ENCODE peak calls at places on chromosomes 11 and 22, in ten cellular contexts. M is body of pancreas, V is heart right ventricle, N is upper lobe of right lung, E is GM12865, K is thoracic aorta, I is pancreas, S is adrenal gland, D is left ventricle myocardium inferior, C is astrocyte of the spinal cord. F is an unnamed sample.

GRCh38 chr11:60927600-60927999 is 3.3 kb downstream of the TMEM132A start:
- DNase-seq in S (no peak), D (no peak), C (no peak), I (no peak), K (no peak), N (peak; percentile 59), V (no peak), M (no peak), E (no peak), F (no peak)

GRCh38 chr11:28759311-28759710 is 651.1 kb downstream of the METTL15 start:
- DNase-seq in V (no peak), K (no peak), D (no peak), M (peak; percentile 15), I (no peak), N (no peak), C (peak; percentile 31), S (no peak), E (no peak), F (no peak)

GRCh38 chr11:44606472-44606871 is 41.0 kb downstream of the CD82 start:
- DNase-seq in N (no peak), S (no peak), E (no peak), K (no peak), V (no peak), C (no peak), M (no peak), D (no peak), I (no peak), F (no peak)

GRCh38 chr11:48142886-48143285 is 73.7 kb upstream of the OR4B1 start:
- DNase-seq in K (no peak), M (no peak), V (no peak), C (no peak), N (no peak), I (no peak), S (no peak), D (no peak), E (no peak), F (no peak)

GRCh38 chr11:118275184-118275583 is 11.1 kb upstream of the MPZL2 start:
- DNase-seq in D (no peak), K (no peak), S (no peak), I (no peak), C (no peak), E (no peak), M (no peak), V (no peak), N (no peak), F (no peak)

GRCh38 chr11:120824242-120824641 is 199.7 kb upstream of the TBCEL start:
- DNase-seq in I (no peak), N (no peak), S (no peak), D (no peak), E (no peak), M (no peak), K (no peak), V (no peak), C (no peak), F (no peak)

GRCh38 chr22:20558534-20558933 is 51.1 kb downstream of the MED15 start:
- DNase-seq in D (no peak), V (no peak), I (no peak), N (no peak), K (no peak), C (no peak), S (no peak), E (no peak), M (no peak), F (no peak)

GRCh38 chr11:36868380-36868779 is 270.3 kb upstream of the RAG2 start:
- DNase-seq in K (no peak), C (no peak), N (no peak), D (no peak), S (no peak), V (no peak), E (no peak), I (no peak), M (no peak), F (no peak)

GRCh38 chr11:69807416-69807815 is 11.8 kb downstream of the FGF3 start:
- DNase-seq in S (no peak), K (no peak), E (no peak), D (no peak), N (no peak), V (no peak), M (no peak), C (no peak), I (no peak), F (no peak)

GRCh38 chr22:22942511-22943329 is 55.1 kb downstream of the IGLL5 start:
- DNase-seq in I (peak; percentile 49), N (peak; percentile 67), K (no peak), D (peak; percentile 40), C (peak; percentile 38), E (peak; percentile 94), V (peak; percentile 52), S (peak; percentile 74), M (peak; percentile 57), F (peak; percentile 81)

GRCh38 chr11:59667812-59668187 is 1.0 kb downstream of the PATL1 start:
- DNase-seq in C (no peak), E (no peak), K (no peak), I (no peak), M (no peak), S (no peak), V (no peak), D (no peak), N (no peak), F (no peak)

GRCh38 chr11:40537734-40538133 is 921.7 kb downstream of the LRRC4C start:
- DNase-seq in M (no peak), S (no peak), E (no peak), N (no peak), C (no peak), D (no peak), K (no peak), I (no peak), V (no peak), F (no peak)

GRCh38 chr11:19432370-19433163 is 191.8 kb upstream of the E2F8 start:
- DNase-seq in N (no peak), K (no peak), D (no peak), M (peak; percentile 20), C (peak; percentile 92), E (peak; percentile 81), V (no peak), I (peak; percentile 35), S (no peak), F (no peak)

GRCh38 chr11:47566166-47566546 is 757 bp downstream of the PTPMT1 start:
- DNase-seq in K (no peak), I (no peak), V (no peak), S (peak; percentile 58), E (peak; percentile 32), N (no peak), C (no peak), M (no peak), D (no peak), F (no peak)

GRCh38 chr11:113806403-113806802 is 26.8 kb downstream of the CLDN25 start:
- DNase-seq in K (no peak), I (no peak), D (no peak), S (no peak), M (no peak), N (no peak), C (no peak), V (no peak), E (peak; percentile 55), F (peak; percentile 65)

GRCh38 chr11:64034411-64034811 is 1.3 kb upstream of the FLRT1 start:
- DNase-seq in M (no peak), C (no peak), V (no peak), D (no peak), I (no peak), K (no peak), S (no peak), E (no peak), N (no peak), F (no peak)

GRCh38 chr11:7892751-7893356 is 38.2 kb downstream of the OR10A6 start:
- DNase-seq in I (no peak), D (no peak), N (no peak), K (no peak), C (peak; percentile 69), M (peak; percentile 30), E (peak; percentile 62), V (no peak), S (no peak), F (no peak)

GRCh38 chr11:56375324-56375723 is at the start of gene OR8U1:
- DNase-seq in V (no peak), S (no peak), D (no peak), M (no peak), I (no peak), C (no peak), E (no peak), N (no peak), K (no peak), F (no peak)
- TF ChIP-seq CTCF in V (no peak), S (no peak), D (no peak), M (no peak), I (no peak), C (no peak), E (no peak), N (no peak), K (no peak), F (no peak)

GRCh38 chr22:39426380-39427043 is 26.9 kb downstream of the TAB1 start:
- DNase-seq in I (no peak), V (no peak), N (no peak), D (no peak), M (no peak), C (no peak), S (no peak), E (no peak), K (no peak), F (no peak)
- TF ChIP-seq CTCF in I (no peak), V (no peak), N (no peak), D (no peak), M (no peak), C (no peak), S (no peak), E (no peak), K (no peak), F (no peak)

GRCh38 chr22:17119481-17120202 is 1.5 kb downstream of the TMEM121B start:
- DNase-seq in V (no peak), I (peak; percentile 41), E (peak; percentile 35), D (peak; percentile 45), N (no peak), K (no peak), M (peak; percentile 39), C (no peak), S (no peak), F (peak; percentile 67)
- TF ChIP-seq CTCF in V (peak; percentile 42), I (peak; percentile 21), E (peak; percentile 35), D (peak; percentile 64), N (peak; percentile 30), K (no peak), M (peak; percentile 35), C (peak; percentile 24), S (peak; percentile 38), F (peak; percentile 70)

GRCh38 chr11:131037873-131038272 is 121.6 kb upstream of the SNX19 start:
- DNase-seq in V (no peak), I (no peak), E (no peak), S (no peak), C (no peak), D (no peak), M (no peak), K (no peak), N (no peak), F (no peak)

GRCh38 chr11:131036544-131036943 is 120.3 kb upstream of the SNX19 start:
- DNase-seq in E (no peak), C (no peak), V (no peak), N (no peak), S (no peak), M (no peak), K (no peak), D (no peak), I (no peak), F (no peak)

GRCh38 chr11:131042041-131042390 is 125.7 kb upstream of the SNX19 start:
- DNase-seq in D (no peak), N (no peak), V (no peak), M (no peak), I (no peak), K (no peak), S (no peak), C (no peak), E (no peak), F (no peak)

GRCh38 chr11:131041331-131042040 is 125.2 kb upstream of the SNX19 start:
- DNase-seq in I (no peak), M (no peak), K (no peak), N (no peak), E (no peak), S (no peak), C (no peak), D (no peak), V (no peak), F (no peak)

GRCh38 chr11:131038597-131038996 is 122.3 kb upstream of the SNX19 start:
- DNase-seq in V (no peak), N (no peak), D (no peak), C (no peak), I (no peak), M (no peak), E (peak; percentile 26), K (no peak), S (no peak), F (peak; percentile 34)
- TF ChIP-seq CTCF in V (no peak), N (no peak), D (peak; percentile 27), C (peak; percentile 15), I (no peak), M (no peak), E (peak; percentile 34), K (no peak), S (peak; percentile 23), F (peak; percentile 36)